ENCODE peak calls at places on chromosomes 16 and 17, in seven cellular contexts. G is MV-4-11; V is left ventricle myocardium inferior; I is RWPE2; S is stimulated activated CD8-positive, alpha-beta memory T cell treated with anti-CD3 and anti-CD28 coated beads, Interleukin-15, amount 100 ng/mL, for 24 hours; O is stomach; F is endodermal cell. H is an unnamed sample.

GRCh38 chr16:50267651-50268050 is 1.3 kb downstream of the ADCY7 start:
- DNase-seq in V (no peak), I (peak), F (peak), O (no peak), G (peak), S (no peak), H (no peak)

GRCh38 chr16:105521-105920 is 27.5 kb downstream of the MPG start:
- DNase-seq in F (peak), V (no peak), I (no peak), S (no peak), G (no peak), O (no peak), H (no peak)

GRCh38 chr17:38898812-38899348 is 26.5 kb upstream of the LASP1NB start:
- DNase-seq in F (no peak), G (peak), O (peak), S (peak), I (no peak), V (no peak), H (no peak)

GRCh38 chr16:68231384-68232136 is 4.4 kb downstream of the ESRP2 start:
- DNase-seq in I (no peak), F (no peak), S (no peak), G (no peak), V (no peak), O (no peak), H (no peak)

GRCh38 chr16:71205482-71206131 is 24.9 kb downstream of the HYDIN start:
- DNase-seq in G (no peak), V (peak), I (no peak), S (no peak), O (no peak), F (no peak), H (no peak)

GRCh38 chr16:48603647-48604376 is 6.2 kb downstream of the N4BP1 start:
- DNase-seq in I (no peak), G (no peak), O (no peak), V (no peak), F (no peak), S (no peak), H (no peak)

GRCh38 chr16:13453938-13454553 is 465.9 kb upstream of the ERCC4 start:
- DNase-seq in G (peak), O (peak), V (no peak), I (no peak), S (no peak), F (peak), H (no peak)

GRCh38 chr16:24771132-24771778 is 41.8 kb downstream of the TNRC6A start:
- DNase-seq in G (no peak), S (no peak), F (no peak), I (no peak), V (no peak), O (no peak), H (no peak)

GRCh38 chr16:1448536-1449116 is 4.3 kb upstream of the CCDC154 start:
- DNase-seq in V (no peak), I (no peak), G (no peak), O (no peak), F (no peak), S (no peak), H (no peak)

GRCh38 chr16:57507414-57508083 is 21.3 kb upstream of the DOK4 start:
- DNase-seq in V (no peak), O (no peak), I (no peak), G (no peak), F (no peak), S (no peak), H (no peak)

GRCh38 chr17:44952946-44953475 is 5.4 kb upstream of the KIF18B start:
- DNase-seq in O (no peak), I (peak), S (no peak), V (no peak), G (no peak), F (peak), H (no peak)

GRCh38 chr16:27538508-27538907 is 11.2 kb downstream of the GTF3C1 start:
- DNase-seq in S (no peak), O (no peak), I (no peak), G (no peak), V (no peak), F (no peak), H (no peak)